ENCODE peak calls at places on chromosome 1, in four cellular contexts. S is adrenal gland, H is fibroblast of mammary gland, Q is prostate gland. Y is an unnamed sample.

GRCh38 chr1:11365744-11366387 is 92.9 kb downstream of the UBIAD1 start:
- DNase-seq in S (no peak), H (no peak), Q (no peak), Y (no peak)

GRCh38 chr1:58149266-58149812 is 397.2 kb downstream of the OMA1 start:
- DNase-seq in S (no peak), H (no peak), Q (no peak), Y (no peak)

GRCh38 chr1:212457740-212458338 is 25.1 kb downstream of the NENF start:
- DNase-seq in S (peak; percentile 53), H (peak; percentile 66), Q (no peak), Y (no peak)

GRCh38 chr1:20494609-20495311 is 8.8 kb upstream of the CAMK2N1 start:
- DNase-seq in S (peak; percentile 30), H (peak; percentile 98), Q (no peak), Y (peak; percentile 64)

GRCh38 chr1:67019600-67020136 is 34.3 kb downstream of the SLC35D1 start:
- DNase-seq in S (no peak), H (peak; percentile 45), Q (no peak), Y (peak; percentile 67)

GRCh38 chr1:197917813-197918646 is 858 bp downstream of the LHX9 start:
- DNase-seq in S (no peak), H (no peak), Q (no peak), Y (no peak)

GRCh38 chr1:107454786-107455185 is 313.9 kb downstream of the NTNG1 start:
- DNase-seq in S (no peak), H (no peak), Q (no peak), Y (no peak)

GRCh38 chr1:166197597-166197996 is 30.8 kb upstream of the FAM78B start:
- DNase-seq in S (no peak), H (no peak), Q (no peak), Y (no peak)

GRCh38 chr1:214344897-214345296 is 63.9 kb downstream of the SMYD2 start:
- DNase-seq in S (no peak), H (no peak), Q (no peak), Y (no peak)
- TF ChIP-seq CTCF in S (no peak), H (no peak), Q (no peak), Y (no peak)

GRCh38 chr1:6460349-6461236 is 5.4 kb downstream of the TNFRSF25 start:
- DNase-seq in S (no peak), H (no peak), Q (no peak), Y (no peak)

GRCh38 chr1:6461538-6462411 is 4.2 kb downstream of the TNFRSF25 start:
- DNase-seq in S (no peak), H (no peak), Q (no peak), Y (no peak)

GRCh38 chr1:6462412-6463119 is 3.4 kb downstream of the TNFRSF25 start:
- DNase-seq in S (no peak), H (no peak), Q (no peak), Y (no peak)

GRCh38 chr1:6459850-6460265 is 6.1 kb downstream of the TNFRSF25 start:
- DNase-seq in S (no peak), H (no peak), Q (no peak), Y (no peak)

GRCh38 chr1:6461237-6461530 is 4.8 kb downstream of the TNFRSF25 start:
- DNase-seq in S (no peak), H (no peak), Q (no peak), Y (no peak)
- H3K4me3 ChIP-seq in S (no peak overlapping the region), H (no peak overlapping the region), Q (no peak overlapping the region), Y (no peak overlapping the region)

GRCh38 chr1:102796429-102796828 is 311.9 kb downstream of the COL11A1 start:
- DNase-seq in S (no peak), H (no peak), Q (no peak), Y (no peak)

GRCh38 chr1:102790997-102791396 is 317.3 kb downstream of the COL11A1 start:
- DNase-seq in S (no peak), H (peak; percentile 1), Q (no peak), Y (no peak)
- TF ChIP-seq CTCF in S (no peak), H (peak; percentile 30), Q (no peak), Y (peak; percentile 26)

DNA sequence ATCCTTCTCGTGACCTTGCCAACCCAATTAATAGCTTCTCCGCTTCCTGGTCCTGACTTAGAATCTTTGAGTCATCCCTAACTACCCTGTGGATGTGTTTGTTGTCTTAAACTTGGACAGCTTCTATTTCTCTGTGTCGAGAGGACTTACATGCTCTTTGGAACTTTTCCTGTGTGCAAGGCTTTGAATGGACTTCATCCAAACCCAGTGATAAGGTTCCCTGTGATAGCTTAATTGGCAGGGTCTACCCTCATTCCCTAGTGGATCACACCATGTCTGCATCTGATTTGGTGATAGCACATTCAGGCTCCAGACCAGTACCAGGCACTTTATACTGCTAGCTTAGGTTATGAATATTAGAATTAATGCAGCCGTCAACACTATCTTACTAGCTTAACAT is 378.2 kb upstream of the KAZN start:
- DNase-seq in S (no peak), H (no peak), Q (no peak), Y (no peak)
- H3K4me3 ChIP-seq in S (no peak overlapping the region), H (no peak overlapping the region), Q (no peak overlapping the region), Y (no peak overlapping the region)

GRCh38 chr1:61285371-61285885 is 203.1 kb downstream of the NFIA start:
- DNase-seq in S (no peak), H (peak; percentile 15), Q (no peak), Y (no peak)
- TF ChIP-seq CTCF in S (no peak), H (no peak), Q (no peak), Y (no peak)

DNA sequence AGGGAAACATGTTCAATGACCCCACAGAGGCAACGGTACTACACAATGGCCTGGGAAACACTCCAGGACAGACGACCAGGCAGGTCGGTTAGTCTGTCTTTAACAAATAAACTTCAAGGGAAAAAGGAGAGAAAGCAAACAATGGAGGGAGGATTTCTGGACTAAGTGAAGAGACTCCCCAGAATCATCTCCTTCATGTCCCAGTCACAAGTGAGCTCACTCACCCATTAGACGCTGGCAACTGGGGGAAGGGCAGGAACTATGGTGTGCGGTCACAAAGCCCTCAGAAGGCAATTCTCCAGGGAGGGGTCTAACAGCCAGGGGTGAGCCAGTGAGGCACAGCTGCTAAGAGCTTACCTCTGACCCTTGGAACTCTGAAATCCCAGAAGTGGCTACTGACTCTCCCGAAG is 55.7 kb upstream of the NADK start:
- DNase-seq in S (peak; percentile 40), H (peak; percentile 69), Q (no peak), Y (no peak)
- H3K4me3 ChIP-seq in S (no peak overlapping the region), H (no peak overlapping the region), Q (no peak overlapping the region), Y (no peak overlapping the region)

DNA sequence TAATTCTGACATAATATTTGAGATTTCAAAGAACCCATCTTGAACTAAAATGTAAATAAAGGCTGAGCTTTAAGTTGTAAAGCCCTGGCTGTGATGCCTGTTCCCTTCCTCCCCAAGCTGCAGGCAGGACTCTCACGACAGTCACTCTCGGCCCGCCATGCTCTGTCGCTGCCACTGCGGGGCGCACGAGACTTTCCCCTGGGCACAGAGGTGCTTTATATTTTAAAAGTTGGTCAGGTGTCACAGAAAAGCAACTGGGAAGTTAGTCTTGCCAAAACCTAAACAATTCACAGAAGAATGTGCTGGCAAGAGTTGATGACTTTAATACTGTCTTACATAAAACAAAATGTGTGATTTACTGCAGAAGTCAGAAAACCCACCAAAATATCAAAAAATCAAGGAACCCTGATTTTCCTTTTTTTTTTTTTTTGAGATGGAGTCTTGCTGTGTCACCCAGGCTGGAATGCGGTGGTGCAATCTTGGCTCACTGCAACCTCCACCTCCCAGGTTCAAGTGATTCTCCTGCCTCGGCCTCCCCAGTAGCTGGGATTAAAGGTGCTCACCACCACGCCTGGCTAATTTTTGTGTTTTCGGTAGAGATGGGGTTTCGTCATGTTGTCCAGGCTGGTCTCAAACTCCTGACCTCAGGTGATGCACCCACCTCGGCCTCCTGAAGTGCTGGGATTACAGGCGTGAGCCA is 10.7 kb downstream of the LRRC47 start:
- DNase-seq in S (peak; percentile 70), H (no peak), Q (no peak), Y (no peak)
- TF ChIP-seq CTCF in S (peak; percentile 18), H (peak; percentile 29), Q (no peak), Y (no peak)

GRCh38 chr1:28437924-28438699 is 67.7 kb upstream of the RCC1 start:
- DNase-seq in S (peak; percentile 95), H (peak; percentile 93), Q (peak; percentile 93), Y (peak; percentile 94)

GRCh38 chr1:28441674-28442073 is 64.2 kb upstream of the RCC1 start:
- DNase-seq in S (peak; percentile 35), H (no peak), Q (no peak), Y (no peak)

GRCh38 chr1:28436211-28436769 is 66.8 kb downstream of the PHACTR4 start:
- DNase-seq in S (no peak), H (no peak), Q (no peak), Y (no peak)

GRCh38 chr1:28439320-28439719 is 66.5 kb upstream of the RCC1 start:
- DNase-seq in S (no peak), H (no peak), Q (no peak), Y (no peak)

GRCh38 chr1:28437260-28437923 is 67.9 kb downstream of the PHACTR4 start:
- DNase-seq in S (peak; percentile 81), H (peak; percentile 82), Q (peak; percentile 26), Y (peak; percentile 55)
- H3K4me3 ChIP-seq in S (no peak overlapping the region), H (no peak overlapping the region), Q (peak overlapping the region; percentile 29), Y (no peak overlapping the region)

GRCh38 chr1:29698033-29698432 is 461.7 kb downstream of the PTPRU start:
- DNase-seq in S (no peak), H (peak; percentile 74), Q (no peak), Y (no peak)
- TF ChIP-seq CTCF in S (no peak), H (peak; percentile 79), Q (no peak), Y (peak; percentile 86)